ENCODE peak calls at places on chromosomes 13 and 19, in eight cellular contexts. One of them, this sample, is unnamed.

GRCh38 chr19:17309962-17310461 is 649 bp downstream of the DDA1 start:
- DNase-seq in kidney: no peak
- DNase-seq in cardiac muscle cell: no peak
- DNase-seq in thyroid gland: no peak
- DNase-seq in cardiac fibroblast: no peak
- DNase-seq in lower leg skin: no peak
- DNase-seq in mammary epithelial cell: no peak
- DNase-seq in AG04449: no peak
- DNase-seq in this sample: no peak

GRCh38 chr13:30679483-30680330 is 55.6 kb upstream of the ALOX5AP start:
- DNase-seq in AG04449: no peak
- DNase-seq in lower leg skin: no peak
- DNase-seq in mammary epithelial cell: no peak
- DNase-seq in thyroid gland: no peak
- DNase-seq in cardiac muscle cell: peak; percentile 59
- DNase-seq in cardiac fibroblast: peak; percentile 62
- DNase-seq in kidney: no peak
- DNase-seq in this sample: peak; percentile 55

GRCh38 chr13:82963466-82963865 is 918.8 kb downstream of the SLITRK1 start:
- DNase-seq in cardiac fibroblast: peak; percentile 35
- DNase-seq in cardiac muscle cell: peak; percentile 41
- DNase-seq in kidney: no peak
- DNase-seq in lower leg skin: no peak
- DNase-seq in mammary epithelial cell: peak; percentile 36
- DNase-seq in AG04449: no peak
- DNase-seq in thyroid gland: no peak
- DNase-seq in this sample: peak; percentile 25

GRCh38 chr19:48698046-48698445 is 2.3 kb downstream of the FUT2 start:
- DNase-seq in lower leg skin: no peak
- DNase-seq in kidney: no peak
- DNase-seq in cardiac muscle cell: peak; percentile 85
- DNase-seq in mammary epithelial cell: peak; percentile 37
- DNase-seq in AG04449: no peak
- DNase-seq in cardiac fibroblast: peak; percentile 82
- DNase-seq in thyroid gland: no peak
- DNase-seq in this sample: peak; percentile 66

GRCh38 chr19:7841751-7842660 is 12.0 kb downstream of the EVI5L start:
- DNase-seq in cardiac fibroblast: no peak
- DNase-seq in lower leg skin: no peak
- DNase-seq in kidney: peak; percentile 66
- DNase-seq in thyroid gland: no peak
- DNase-seq in AG04449: no peak
- DNase-seq in mammary epithelial cell: no peak
- DNase-seq in cardiac muscle cell: no peak
- DNase-seq in this sample: no peak

GRCh38 chr13:87677334-87678234 is 6.4 kb downstream of the SLITRK5 start:
- DNase-seq in lower leg skin: no peak
- DNase-seq in mammary epithelial cell: no peak
- DNase-seq in kidney: peak; percentile 76
- DNase-seq in cardiac muscle cell: no peak
- DNase-seq in thyroid gland: peak; percentile 66
- DNase-seq in cardiac fibroblast: no peak
- DNase-seq in AG04449: no peak
- DNase-seq in this sample: no peak

GRCh38 chr13:101140087-101140770 is 276.1 kb downstream of the NALCN start:
- DNase-seq in thyroid gland: no peak
- DNase-seq in mammary epithelial cell: no peak
- DNase-seq in kidney: no peak
- DNase-seq in lower leg skin: no peak
- DNase-seq in cardiac fibroblast: no peak
- DNase-seq in AG04449: no peak
- DNase-seq in cardiac muscle cell: no peak
- DNase-seq in this sample: no peak

GRCh38 chr13:20519887-20520286 is 5.8 kb downstream of the CRYL1 start:
- DNase-seq in kidney: no peak
- DNase-seq in cardiac fibroblast: no peak
- DNase-seq in cardiac muscle cell: no peak
- DNase-seq in mammary epithelial cell: no peak
- DNase-seq in lower leg skin: no peak
- DNase-seq in AG04449: no peak
- DNase-seq in thyroid gland: no peak
- DNase-seq in this sample: peak; percentile 59

GRCh38 chr13:62453761-62454160 is 1038.1 kb upstream of the PCDH20 start:
- DNase-seq in thyroid gland: no peak
- DNase-seq in cardiac fibroblast: no peak
- DNase-seq in lower leg skin: no peak
- DNase-seq in mammary epithelial cell: no peak
- DNase-seq in AG04449: no peak
- DNase-seq in cardiac muscle cell: no peak
- DNase-seq in kidney: no peak
- DNase-seq in this sample: no peak

GRCh38 chr13:49472186-49472585 is 23.6 kb upstream of the PHF11 start:
- DNase-seq in lower leg skin: no peak
- DNase-seq in thyroid gland: no peak
- DNase-seq in mammary epithelial cell: no peak
- DNase-seq in cardiac fibroblast: peak; percentile 30
- DNase-seq in AG04449: no peak
- DNase-seq in kidney: no peak
- DNase-seq in cardiac muscle cell: peak; percentile 22
- DNase-seq in this sample: no peak

GRCh38 chr13:35764359-35765015 is 288.0 kb upstream of the MAB21L1 start:
- DNase-seq in kidney: no peak
- DNase-seq in cardiac fibroblast: peak; percentile 10
- DNase-seq in thyroid gland: no peak
- DNase-seq in AG04449: peak; percentile 73
- DNase-seq in cardiac muscle cell: no peak
- DNase-seq in mammary epithelial cell: peak; percentile 4
- DNase-seq in lower leg skin: no peak
- DNase-seq in this sample: peak; percentile 66

GRCh38 chr19:31981545-31981944 is 363.9 kb upstream of the ZNF507 start:
- DNase-seq in AG04449: no peak
- DNase-seq in mammary epithelial cell: no peak
- DNase-seq in cardiac fibroblast: no peak
- DNase-seq in thyroid gland: no peak
- DNase-seq in kidney: no peak
- DNase-seq in lower leg skin: no peak
- DNase-seq in cardiac muscle cell: no peak
- DNase-seq in this sample: no peak

GRCh38 chr13:44648392-44649117 is 72.4 kb upstream of the TSC22D1 start:
- DNase-seq in mammary epithelial cell: peak; percentile 37
- DNase-seq in lower leg skin: no peak
- DNase-seq in cardiac fibroblast: peak; percentile 39
- DNase-seq in AG04449: no peak
- DNase-seq in cardiac muscle cell: peak; percentile 22
- DNase-seq in kidney: no peak
- DNase-seq in thyroid gland: no peak
- DNase-seq in this sample: peak; percentile 34

GRCh38 chr19:10009269-10009665 is 1.0 kb downstream of the COL5A3 start:
- DNase-seq in thyroid gland: peak; percentile 35
- DNase-seq in AG04449: no peak
- DNase-seq in cardiac fibroblast: peak; percentile 93
- DNase-seq in lower leg skin: peak; percentile 48
- DNase-seq in mammary epithelial cell: peak; percentile 24
- DNase-seq in kidney: peak; percentile 87
- DNase-seq in cardiac muscle cell: peak; percentile 91
- DNase-seq in this sample: peak; percentile 74

GRCh38 chr13:32736648-32737047 is 150.4 kb downstream of the PDS5B start:
- DNase-seq in thyroid gland: no peak
- DNase-seq in kidney: no peak
- DNase-seq in cardiac fibroblast: no peak
- DNase-seq in AG04449: no peak
- DNase-seq in mammary epithelial cell: no peak
- DNase-seq in lower leg skin: no peak
- DNase-seq in cardiac muscle cell: no peak
- DNase-seq in this sample: no peak

GRCh38 chr19:41265376-41266153 is 1.4 kb downstream of the HNRNPUL1 start:
- DNase-seq in lower leg skin: peak; percentile 24
- DNase-seq in kidney: peak; percentile 63
- DNase-seq in cardiac fibroblast: peak; percentile 31
- DNase-seq in cardiac muscle cell: peak; percentile 25
- DNase-seq in AG04449: no peak
- DNase-seq in mammary epithelial cell: peak; percentile 16
- DNase-seq in thyroid gland: peak; percentile 13
- DNase-seq in this sample: peak; percentile 8

GRCh38 chr13:50685491-50685890 is 158.0 kb downstream of the DLEU7 start:
- DNase-seq in AG04449: no peak
- DNase-seq in lower leg skin: peak; percentile 71
- DNase-seq in thyroid gland: peak; percentile 81
- DNase-seq in mammary epithelial cell: peak; percentile 67
- DNase-seq in cardiac fibroblast: peak; percentile 59
- DNase-seq in kidney: no peak
- DNase-seq in cardiac muscle cell: peak; percentile 57
- DNase-seq in this sample: no peak

GRCh38 chr13:113538689-113539058 is 45.9 kb upstream of the TFDP1 start:
- DNase-seq in cardiac fibroblast: no peak
- DNase-seq in cardiac muscle cell: no peak
- DNase-seq in thyroid gland: no peak
- DNase-seq in AG04449: no peak
- DNase-seq in kidney: peak; percentile 53
- DNase-seq in lower leg skin: no peak
- DNase-seq in mammary epithelial cell: no peak
- DNase-seq in this sample: no peak

GRCh38 chr13:105016266-105016665 is 1519.2 kb downstream of the EFNB2 start:
- DNase-seq in lower leg skin: no peak
- DNase-seq in cardiac muscle cell: no peak
- DNase-seq in mammary epithelial cell: no peak
- DNase-seq in cardiac fibroblast: no peak
- DNase-seq in AG04449: no peak
- DNase-seq in thyroid gland: no peak
- DNase-seq in kidney: no peak
- DNase-seq in this sample: no peak

GRCh38 chr13:29908411-29908810 is 58.0 kb upstream of the UBL3 start:
- DNase-seq in lower leg skin: peak; percentile 76
- DNase-seq in kidney: no peak
- DNase-seq in AG04449: no peak
- DNase-seq in mammary epithelial cell: peak; percentile 71
- DNase-seq in thyroid gland: no peak
- DNase-seq in cardiac fibroblast: peak; percentile 52
- DNase-seq in cardiac muscle cell: peak; percentile 56
- DNase-seq in this sample: peak; percentile 93

GRCh38 chr13:95643009-95643408 is 1.5 kb downstream of the DZIP1 start:
- DNase-seq in cardiac fibroblast: no peak
- DNase-seq in thyroid gland: no peak
- DNase-seq in kidney: no peak
- DNase-seq in mammary epithelial cell: no peak
- DNase-seq in lower leg skin: no peak
- DNase-seq in cardiac muscle cell: no peak
- DNase-seq in AG04449: no peak
- DNase-seq in this sample: peak; percentile 11

DNA sequence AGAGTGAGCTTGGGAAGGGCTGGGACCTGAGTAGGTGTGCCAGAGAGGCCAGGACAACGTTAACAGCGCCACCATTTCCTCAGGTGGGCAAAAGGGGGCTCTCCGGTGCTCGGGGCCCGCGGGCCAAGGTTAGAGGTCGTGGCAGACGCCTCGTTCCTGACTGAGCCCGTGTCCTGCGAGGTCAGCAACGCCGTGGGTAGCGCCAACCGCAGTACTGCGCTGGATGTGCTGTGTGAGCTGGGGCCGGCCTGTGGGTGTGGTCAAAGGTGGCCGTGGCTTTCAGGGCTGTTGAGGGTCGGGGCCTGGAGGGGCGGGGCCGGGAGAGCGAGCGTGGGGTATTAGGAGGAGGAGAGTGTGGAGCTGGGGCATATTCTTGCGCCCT is 3.7 kb downstream of the KIRREL2 start:
- DNase-seq in kidney: no peak
- DNase-seq in thyroid gland: no peak
- DNase-seq in cardiac muscle cell: no peak
- DNase-seq in AG04449: no peak
- DNase-seq in mammary epithelial cell: no peak
- DNase-seq in lower leg skin: no peak
- DNase-seq in cardiac fibroblast: no peak
- DNase-seq in this sample: no peak
- TF ChIP-seq CTCF in kidney: no peak
- TF ChIP-seq CTCF in thyroid gland: no peak
- TF ChIP-seq CTCF in cardiac muscle cell: no peak
- TF ChIP-seq CTCF in AG04449: no peak
- TF ChIP-seq CTCF in mammary epithelial cell: no peak
- TF ChIP-seq CTCF in lower leg skin: no peak
- TF ChIP-seq CTCF in cardiac fibroblast: no peak
- TF ChIP-seq CTCF in this sample: no peak

GRCh38 chr13:79307866-79308298 is 98.2 kb downstream of the RBM26 start:
- DNase-seq in lower leg skin: no peak
- DNase-seq in AG04449: no peak
- DNase-seq in thyroid gland: peak; percentile 15
- DNase-seq in mammary epithelial cell: peak; percentile 51
- DNase-seq in kidney: no peak
- DNase-seq in cardiac muscle cell: peak; percentile 26
- DNase-seq in cardiac fibroblast: peak; percentile 16
- DNase-seq in this sample: peak; percentile 67
- H3K4me3 ChIP-seq in lower leg skin: no peak overlapping the region
- H3K4me3 ChIP-seq in AG04449: no peak overlapping the region
- H3K4me3 ChIP-seq in thyroid gland: no peak overlapping the region
- H3K4me3 ChIP-seq in mammary epithelial cell: no peak overlapping the region
- H3K4me3 ChIP-seq in kidney: no peak overlapping the region
- H3K4me3 ChIP-seq in cardiac muscle cell: no peak overlapping the region
- H3K4me3 ChIP-seq in cardiac fibroblast: no peak overlapping the region
- H3K4me3 ChIP-seq in this sample: no peak overlapping the region

GRCh38 chr13:94481966-94482365 is 2.5 kb upstream of the DCT start:
- DNase-seq in thyroid gland: no peak
- DNase-seq in mammary epithelial cell: peak; percentile 35
- DNase-seq in cardiac muscle cell: peak; percentile 87
- DNase-seq in kidney: no peak
- DNase-seq in AG04449: no peak
- DNase-seq in cardiac fibroblast: peak; percentile 65
- DNase-seq in lower leg skin: peak; percentile 27
- DNase-seq in this sample: peak; percentile 15
- TF ChIP-seq CTCF in thyroid gland: no peak
- TF ChIP-seq CTCF in mammary epithelial cell: no peak
- TF ChIP-seq CTCF in cardiac muscle cell: no peak
- TF ChIP-seq CTCF in kidney: no peak
- TF ChIP-seq CTCF in AG04449: no peak
- TF ChIP-seq CTCF in cardiac fibroblast: no peak
- TF ChIP-seq CTCF in lower leg skin: no peak
- TF ChIP-seq CTCF in this sample: no peak

DNA sequence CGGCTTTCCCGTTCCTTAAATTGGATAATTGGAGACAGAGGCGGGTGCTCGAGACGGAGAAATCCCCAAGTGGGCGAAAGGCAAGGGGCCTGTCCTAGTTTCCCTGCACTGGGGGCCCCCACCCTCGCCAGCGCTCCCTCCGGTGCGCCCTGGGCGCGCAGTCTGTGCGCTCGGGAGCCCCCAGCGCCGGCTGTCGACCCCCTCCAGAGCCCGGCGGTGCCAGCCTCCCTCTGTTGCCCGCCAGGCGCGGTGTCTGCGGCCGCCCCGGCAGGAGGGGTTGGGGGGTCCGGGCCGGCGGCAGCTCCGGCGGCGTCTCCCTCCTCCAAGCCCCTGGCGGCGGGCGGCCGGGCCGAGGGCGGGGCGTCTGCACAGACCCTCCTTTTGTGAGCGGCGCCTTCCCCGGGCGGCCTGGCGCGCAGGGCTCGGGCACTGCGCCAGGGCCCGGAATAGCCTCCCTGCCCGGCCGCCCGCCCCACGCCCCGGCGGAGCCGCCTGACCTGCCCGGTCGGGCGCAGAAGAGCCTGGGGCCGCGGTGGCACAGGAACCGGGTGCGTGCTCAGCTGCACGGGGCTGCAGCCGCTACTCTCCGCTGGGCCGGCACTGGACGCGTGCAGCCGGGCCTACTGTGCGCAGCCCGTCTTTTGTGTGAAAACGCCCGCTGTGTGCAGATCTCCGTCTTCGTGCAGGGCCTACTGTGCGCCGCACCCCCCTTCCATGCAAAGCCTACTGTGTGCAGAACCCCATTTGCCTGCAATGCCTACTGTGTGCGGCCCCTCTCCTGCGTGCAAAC is 13.2 kb downstream of the GADD45B start:
- DNase-seq in kidney: peak; percentile 89
- DNase-seq in mammary epithelial cell: no peak
- DNase-seq in cardiac muscle cell: peak; percentile 74
- DNase-seq in cardiac fibroblast: peak; percentile 74
- DNase-seq in thyroid gland: peak; percentile 78
- DNase-seq in lower leg skin: no peak
- DNase-seq in AG04449: no peak
- DNase-seq in this sample: peak; percentile 66
- H3K4me3 ChIP-seq in kidney: peak overlapping the region; percentile 29
- H3K4me3 ChIP-seq in mammary epithelial cell: no peak overlapping the region
- H3K4me3 ChIP-seq in cardiac muscle cell: peak overlapping the region; percentile 31
- H3K4me3 ChIP-seq in cardiac fibroblast: peak overlapping the region; percentile 33
- H3K4me3 ChIP-seq in thyroid gland: peak overlapping the region; percentile 37
- H3K4me3 ChIP-seq in lower leg skin: peak overlapping the region; percentile 15
- H3K4me3 ChIP-seq in AG04449: peak overlapping the region; percentile 45
- H3K4me3 ChIP-seq in this sample: peak overlapping the region; percentile 34